ENCODE peak calls at places on chromosomes 1 and 21, in four cellular contexts. T, Z, S and X are unnamed samples.

GRCh38 chr1:225908773-225909172 is 15.3 kb downstream of the PYCR2 start:
- DNase-seq in T (no peak), Z (no peak), S (peak; percentile 93), X (no peak)

GRCh38 chr1:4700801-4701200 is 46.4 kb downstream of the AJAP1 start:
- DNase-seq in S (no peak), Z (no peak), T (no peak), X (no peak)

GRCh38 chr1:237681210-237681609 is 209.5 kb downstream of the ZP4 start:
- DNase-seq in T (no peak), S (no peak), Z (no peak), X (no peak)

GRCh38 chr21:26388731-26389231 is 184.3 kb downstream of the CYYR1 start:
- DNase-seq in T (no peak), S (no peak), Z (no peak), X (peak; percentile 44)

GRCh38 chr1:101316276-101316675 is 79.5 kb downstream of the S1PR1 start:
- DNase-seq in S (no peak), Z (no peak), T (no peak), X (no peak)

GRCh38 chr1:84620720-84621313 is 46.6 kb upstream of the CTBS start:
- DNase-seq in T (peak; percentile 85), Z (peak; percentile 87), S (peak; percentile 70), X (peak; percentile 82)

GRCh38 chr1:172269644-172270043 is 150.8 kb upstream of the C1orf105 start:
- DNase-seq in Z (no peak), T (no peak), S (no peak), X (peak; percentile 37)

GRCh38 chr1:173258484-173259264 is 51.5 kb upstream of the TNFSF4 start:
- DNase-seq in S (no peak), Z (no peak), T (peak; percentile 29), X (no peak)